ENCODE peak calls at places on chromosomes 7 and 10, in four cellular contexts. S, Y, X and B are unnamed samples.

GRCh38 chr7:14235056-14235455 is 245.6 kb upstream of the ETV1 start:
- DNase-seq in S (no peak), Y (no peak), X (no peak), B (no peak)

GRCh38 chr10:11170993-11171416 is 153.3 kb downstream of the CELF2 start:
- DNase-seq in S (peak; percentile 58), Y (no peak), X (no peak), B (no peak)

GRCh38 chr7:64559206-64559605 is 3.7 kb downstream of the ZNF680 start:
- DNase-seq in S (no peak), Y (no peak), X (no peak), B (no peak)

GRCh38 chr7:77481615-77482014 is 55.5 kb upstream of the PTPN12 start:
- DNase-seq in S (no peak), Y (no peak), X (peak; percentile 49), B (no peak)

GRCh38 chr7:23469150-23469960 is 936 bp downstream of the IGF2BP3 start:
- DNase-seq in S (peak; percentile 31), Y (peak; percentile 45), X (peak; percentile 50), B (no peak)

GRCh38 chr7:75987026-75987804 is 7.2 kb downstream of the TMEM120A start:
- DNase-seq in S (no peak), Y (no peak), X (no peak), B (no peak)

GRCh38 chr10:43851030-43851429 is 202.3 kb upstream of the ZNF32 start:
- DNase-seq in S (no peak), Y (no peak), X (no peak), B (no peak)

GRCh38 chr10:29317423-29318021 is 28.7 kb downstream of the LYZL1 start:
- DNase-seq in S (no peak), Y (no peak), X (no peak), B (no peak)

GRCh38 chr10:112235920-112236319 is 47.3 kb upstream of the TECTB start:
- DNase-seq in S (no peak), Y (no peak), X (no peak), B (no peak)

GRCh38 chr7:103637726-103638125 is 191.7 kb upstream of the SLC26A5 start:
- DNase-seq in S (no peak), Y (no peak), X (no peak), B (no peak)

GRCh38 chr7:135859548-135859947 is 110.9 kb upstream of the FAM180A start:
- DNase-seq in S (no peak), Y (no peak), X (no peak), B (no peak)

GRCh38 chr10:77609781-77610272 is 27.8 kb downstream of the KCNMA1 start:
- DNase-seq in S (no peak), Y (no peak), X (no peak), B (no peak)

GRCh38 chr7:142357953-142358520 is 100.2 kb upstream of the PRSS58 start:
- DNase-seq in S (peak; percentile 31), Y (peak; percentile 60), X (peak; percentile 51), B (peak; percentile 54)

GRCh38 chr10:98041352-98042043 is 11.1 kb upstream of the CRTAC1 start:
- DNase-seq in S (peak; percentile 49), Y (peak; percentile 35), X (peak; percentile 69), B (peak; percentile 35)

GRCh38 chr10:68826764-68827591 is at the start of gene STOX1:
- DNase-seq in S (peak; percentile 60), Y (peak; percentile 40), X (peak; percentile 79), B (peak; percentile 65)

GRCh38 chr10:71397340-71398212 is 856 bp downstream of the CDH23 start:
- DNase-seq in S (no peak), Y (no peak), X (no peak), B (no peak)

GRCh38 chr10:97849491-97850402 is at the start of gene GOLGA7B:
- DNase-seq in S (peak; percentile 79), Y (peak; percentile 47), X (peak; percentile 59), B (peak; percentile 40)

GRCh38 chr10:75987610-75988009 is 556.2 kb downstream of the LRMDA start:
- DNase-seq in S (no peak), Y (no peak), X (no peak), B (no peak)

GRCh38 chr10:78925275-78925674 is 143.5 kb upstream of the ZMIZ1 start:
- DNase-seq in S (no peak), Y (no peak), X (no peak), B (no peak)